ENCODE peak calls at places on chromosomes 7 and 10, in six cellular contexts. One of them, this sample, is unnamed.

GRCh38 chr10:90226526-90226925 is 525.1 kb downstream of the KIF20B start:
- DNase-seq in H1: no peak
- DNase-seq in K562: no peak
- DNase-seq in WTC11: no peak
- DNase-seq in GM12878: no peak
- DNase-seq in HepG2: no peak
- DNase-seq in this sample: no peak

GRCh38 chr10:69345402-69345801 is 67.1 kb downstream of the HK1 start:
- DNase-seq in GM12878: no peak
- DNase-seq in K562: no peak
- DNase-seq in HepG2: no peak
- DNase-seq in WTC11: no peak
- DNase-seq in H1: no peak
- DNase-seq in this sample: no peak

GRCh38 chr7:112654322-112655216 is 135.6 kb downstream of the TMEM168 start:
- DNase-seq in HepG2: no peak
- DNase-seq in K562: no peak
- DNase-seq in GM12878: no peak
- DNase-seq in H1: no peak
- DNase-seq in WTC11: no peak
- DNase-seq in this sample: no peak

GRCh38 chr7:131911112-131911511 is 354.7 kb upstream of the PODXL start:
- DNase-seq in H1: no peak
- DNase-seq in K562: no peak
- DNase-seq in GM12878: no peak
- DNase-seq in WTC11: no peak
- DNase-seq in HepG2: no peak
- DNase-seq in this sample: no peak

GRCh38 chr10:70958396-70958795 is 70.0 kb upstream of the PCBD1 start:
- DNase-seq in H1: no peak
- DNase-seq in GM12878: no peak
- DNase-seq in K562: no peak
- DNase-seq in HepG2: no peak
- DNase-seq in WTC11: no peak
- DNase-seq in this sample: no peak

GRCh38 chr10:85458274-85458673 is 908.3 kb downstream of the GRID1 start:
- DNase-seq in WTC11: no peak
- DNase-seq in HepG2: no peak
- DNase-seq in GM12878: no peak
- DNase-seq in H1: no peak
- DNase-seq in K562: no peak
- DNase-seq in this sample: no peak

GRCh38 chr7:148556892-148557291 is 33.7 kb upstream of the C7orf33 start:
- DNase-seq in H1: no peak
- DNase-seq in WTC11: no peak
- DNase-seq in HepG2: no peak
- DNase-seq in K562: no peak
- DNase-seq in GM12878: no peak
- DNase-seq in this sample: no peak

GRCh38 chr10:123636598-123637325 is 29.4 kb upstream of the GPR26 start:
- DNase-seq in HepG2: no peak
- DNase-seq in GM12878: no peak
- DNase-seq in H1: no peak
- DNase-seq in K562: no peak
- DNase-seq in WTC11: no peak
- DNase-seq in this sample: no peak

GRCh38 chr10:34628174-34628802 is 186.8 kb downstream of the PARD3 start:
- DNase-seq in H1: no peak
- DNase-seq in WTC11: no peak
- DNase-seq in K562: peak
- DNase-seq in HepG2: peak
- DNase-seq in GM12878: no peak
- DNase-seq in this sample: no peak

GRCh38 chr10:73859441-73860049 is 14.8 kb downstream of the CAMK2G start:
- DNase-seq in GM12878: peak
- DNase-seq in H1: no peak
- DNase-seq in WTC11: no peak
- DNase-seq in K562: no peak
- DNase-seq in HepG2: no peak
- DNase-seq in this sample: no peak

GRCh38 chr10:124532106-124532641 is 70.6 kb downstream of the LHPP start:
- DNase-seq in HepG2: peak
- DNase-seq in K562: peak
- DNase-seq in H1: peak
- DNase-seq in WTC11: peak
- DNase-seq in GM12878: no peak
- DNase-seq in this sample: peak

GRCh38 chr7:159147246-159147645 is 2.6 kb upstream of the VIPR2 start:
- DNase-seq in WTC11: no peak
- DNase-seq in HepG2: no peak
- DNase-seq in GM12878: no peak
- DNase-seq in K562: no peak
- DNase-seq in H1: no peak
- DNase-seq in this sample: peak

GRCh38 chr7:70830060-70830395 is 301.9 kb upstream of the GALNT17 start:
- DNase-seq in HepG2: no peak
- DNase-seq in K562: no peak
- DNase-seq in WTC11: no peak
- DNase-seq in GM12878: no peak
- DNase-seq in H1: no peak
- DNase-seq in this sample: no peak

GRCh38 chr10:59962755-59963154 is 56.4 kb upstream of the CCDC6 start:
- DNase-seq in H1: no peak
- DNase-seq in HepG2: no peak
- DNase-seq in K562: no peak
- DNase-seq in WTC11: no peak
- DNase-seq in GM12878: no peak
- DNase-seq in this sample: no peak

GRCh38 chr7:128835790-128836641 is 5.8 kb downstream of the FLNC start:
- DNase-seq in GM12878: no peak
- DNase-seq in K562: no peak
- DNase-seq in WTC11: no peak
- DNase-seq in H1: no peak
- DNase-seq in HepG2: no peak
- DNase-seq in this sample: no peak

GRCh38 chr7:94436018-94436604 is 41.4 kb downstream of the COL1A2 start:
- DNase-seq in GM12878: peak
- DNase-seq in K562: peak
- DNase-seq in HepG2: peak
- DNase-seq in H1: peak
- DNase-seq in WTC11: peak
- DNase-seq in this sample: peak

GRCh38 chr7:47460251-47460989 is 121.5 kb downstream of the TNS3 start:
- DNase-seq in HepG2: no peak
- DNase-seq in K562: no peak
- DNase-seq in GM12878: no peak
- DNase-seq in WTC11: no peak
- DNase-seq in H1: no peak
- DNase-seq in this sample: no peak

GRCh38 chr10:34255075-34255474 is 560.0 kb downstream of the PARD3 start:
- DNase-seq in H1: no peak
- DNase-seq in HepG2: no peak
- DNase-seq in WTC11: no peak
- DNase-seq in K562: no peak
- DNase-seq in GM12878: no peak
- DNase-seq in this sample: no peak

GRCh38 chr10:86957471-86958108 is at the start of gene MMRN2:
- DNase-seq in H1: no peak
- DNase-seq in K562: no peak
- DNase-seq in HepG2: no peak
- DNase-seq in WTC11: no peak
- DNase-seq in GM12878: no peak
- DNase-seq in this sample: no peak

GRCh38 chr10:126584836-126585235 is 85.7 kb downstream of the C10orf90 start:
- DNase-seq in HepG2: no peak
- DNase-seq in GM12878: no peak
- DNase-seq in WTC11: no peak
- DNase-seq in K562: no peak
- DNase-seq in H1: no peak
- DNase-seq in this sample: no peak
- TF ChIP-seq CREB1 in HepG2: no peak
- TF ChIP-seq CREB1 in GM12878: no peak
- TF ChIP-seq CREB1 in WTC11: no peak
- TF ChIP-seq CREB1 in K562: no peak
- TF ChIP-seq CREB1 in H1: no peak
- TF ChIP-seq CREB1 in this sample: no peak

GRCh38 chr10:103739039-103739764 is 116.2 kb downstream of the SH3PXD2A start:
- DNase-seq in HepG2: no peak
- DNase-seq in WTC11: no peak
- DNase-seq in H1: no peak
- DNase-seq in GM12878: no peak
- DNase-seq in K562: no peak
- DNase-seq in this sample: peak
- TF ChIP-seq CREB1 in HepG2: no peak
- TF ChIP-seq CREB1 in WTC11: no peak
- TF ChIP-seq CREB1 in H1: no peak
- TF ChIP-seq CREB1 in GM12878: no peak
- TF ChIP-seq CREB1 in K562: no peak
- TF ChIP-seq CREB1 in this sample: no peak

GRCh38 chr10:75462865-75463264 is 31.4 kb downstream of the LRMDA start:
- DNase-seq in H1: no peak
- DNase-seq in K562: no peak
- DNase-seq in WTC11: no peak
- DNase-seq in GM12878: no peak
- DNase-seq in HepG2: no peak
- DNase-seq in this sample: peak

GRCh38 chr10:75461672-75462649 is 30.5 kb downstream of the LRMDA start:
- DNase-seq in H1: no peak
- DNase-seq in K562: no peak
- DNase-seq in WTC11: no peak
- DNase-seq in GM12878: no peak
- DNase-seq in HepG2: no peak
- DNase-seq in this sample: peak

GRCh38 chr10:75464478-75465090 is 33.2 kb downstream of the LRMDA start:
- DNase-seq in H1: no peak
- DNase-seq in K562: no peak
- DNase-seq in HepG2: no peak
- DNase-seq in WTC11: no peak
- DNase-seq in GM12878: no peak
- DNase-seq in this sample: no peak

GRCh38 chr10:75456122-75456521 is 24.7 kb downstream of the LRMDA start:
- DNase-seq in H1: no peak
- DNase-seq in GM12878: no peak
- DNase-seq in WTC11: no peak
- DNase-seq in K562: no peak
- DNase-seq in HepG2: no peak
- DNase-seq in this sample: no peak

DNA sequence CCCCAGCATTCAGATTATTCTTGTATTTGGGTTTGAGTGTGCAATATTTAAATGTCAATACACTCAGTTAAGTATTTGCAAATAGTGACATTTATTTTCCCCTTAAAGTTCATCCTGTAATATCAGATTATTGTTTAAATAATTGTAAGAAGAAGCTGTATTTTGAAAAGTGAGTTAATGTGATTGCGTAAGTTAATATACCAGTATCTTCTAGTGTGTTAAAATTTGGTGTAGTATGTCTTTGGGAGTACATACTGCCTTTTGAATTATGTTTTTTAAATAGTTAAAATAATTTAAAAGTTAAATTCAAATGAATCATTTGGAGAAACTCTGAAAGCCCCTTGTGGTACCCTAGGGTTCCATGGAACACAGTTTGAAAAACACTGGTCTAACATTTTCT is 28.6 kb downstream of the LRMDA start:
- DNase-seq in K562: no peak
- DNase-seq in H1: no peak
- DNase-seq in GM12878: no peak
- DNase-seq in HepG2: no peak
- DNase-seq in WTC11: no peak
- DNase-seq in this sample: no peak
- TF ChIP-seq CREB1 in K562: no peak
- TF ChIP-seq CREB1 in H1: no peak
- TF ChIP-seq CREB1 in GM12878: no peak
- TF ChIP-seq CREB1 in HepG2: no peak
- TF ChIP-seq CREB1 in WTC11: no peak
- TF ChIP-seq CREB1 in this sample: no peak

GRCh38 chr10:11145498-11145855 is 127.8 kb downstream of the CELF2 start:
- DNase-seq in GM12878: no peak
- DNase-seq in H1: no peak
- DNase-seq in WTC11: no peak
- DNase-seq in HepG2: no peak
- DNase-seq in K562: peak
- DNase-seq in this sample: no peak
- TF ChIP-seq CREB1 in GM12878: no peak
- TF ChIP-seq CREB1 in H1: no peak
- TF ChIP-seq CREB1 in WTC11: no peak
- TF ChIP-seq CREB1 in HepG2: no peak
- TF ChIP-seq CREB1 in K562: no peak
- TF ChIP-seq CREB1 in this sample: no peak

DNA sequence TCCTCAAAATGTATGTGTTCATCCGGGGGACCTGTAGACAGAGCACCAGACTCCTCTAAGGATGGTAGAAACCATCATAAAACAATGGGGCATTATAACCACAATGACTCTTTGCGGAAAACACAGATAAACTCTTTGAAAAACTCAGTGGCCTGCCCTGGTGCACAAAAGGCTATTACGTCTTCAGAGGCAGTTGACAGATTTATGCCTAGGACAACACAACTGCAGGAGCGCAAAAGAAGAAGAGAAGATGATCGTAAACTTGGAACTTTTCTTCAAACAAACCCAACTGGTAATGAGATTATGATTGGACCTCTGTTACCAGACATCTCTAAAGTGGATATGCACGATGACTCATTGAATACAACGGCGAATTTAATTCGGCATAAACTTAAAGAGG is 6.0 kb downstream of the RBM48 start:
- DNase-seq in H1: no peak
- DNase-seq in WTC11: no peak
- DNase-seq in HepG2: no peak
- DNase-seq in K562: no peak
- DNase-seq in GM12878: no peak
- DNase-seq in this sample: no peak
- TF ChIP-seq CREB1 in H1: no peak
- TF ChIP-seq CREB1 in WTC11: no peak
- TF ChIP-seq CREB1 in HepG2: no peak
- TF ChIP-seq CREB1 in K562: no peak
- TF ChIP-seq CREB1 in GM12878: no peak
- TF ChIP-seq CREB1 in this sample: no peak

DNA sequence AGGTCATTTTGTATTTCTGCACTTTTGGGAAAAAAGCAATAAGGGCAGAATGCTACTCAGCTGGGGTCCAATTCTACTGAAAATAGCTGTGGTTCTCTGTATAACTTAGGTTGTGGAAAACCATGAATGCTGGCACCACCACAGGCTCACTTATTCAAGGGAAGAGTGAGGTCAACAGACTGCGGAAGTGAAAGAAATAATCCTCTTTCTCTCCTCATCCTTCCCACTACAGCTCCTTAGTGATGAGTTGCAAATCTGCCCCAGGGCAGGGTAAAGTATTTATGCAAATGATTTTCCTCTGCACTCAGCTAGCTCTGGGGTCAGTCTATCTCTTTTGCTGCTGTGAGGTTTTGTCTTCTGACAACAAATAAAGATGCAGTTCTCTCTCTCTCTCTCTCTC is 74.1 kb upstream of the PTPRZ1 start:
- DNase-seq in K562: no peak
- DNase-seq in H1: peak
- DNase-seq in GM12878: no peak
- DNase-seq in HepG2: no peak
- DNase-seq in WTC11: peak
- DNase-seq in this sample: peak
- TF ChIP-seq CREB1 in K562: no peak
- TF ChIP-seq CREB1 in H1: no peak
- TF ChIP-seq CREB1 in GM12878: no peak
- TF ChIP-seq CREB1 in HepG2: no peak
- TF ChIP-seq CREB1 in WTC11: no peak
- TF ChIP-seq CREB1 in this sample: no peak

This sample was measured in GM23338.